ENCODE peak calls at places on chromosomes 3 and 15, in eight cellular contexts. O is GM23248, P is renal cortical epithelial cell, L is sciatic nerve, M is neural progenitor cell, Y is hepatic stellate cell, A is NCI-H510A, U is A549. Z is an unnamed sample.

GRCh38 chr3:129383292-129383860 is 45.1 kb downstream of the EFCAB12 start:
- DNase-seq in O (peak), P (peak), L (peak), M (peak), Y (peak), A (peak), U (peak), Z (peak)

GRCh38 chr3:98733778-98734281 is 29.3 kb upstream of the ST3GAL6 start:
- DNase-seq in O (no peak), P (no peak), L (no peak), M (peak), Y (peak), A (no peak), U (no peak), Z (peak)

GRCh38 chr3:52532517-52532837 is 1.2 kb downstream of the NT5DC2 start:
- DNase-seq in O (peak), P (no peak), L (no peak), M (peak), Y (peak), A (no peak), U (no peak), Z (peak)

GRCh38 chr3:113914646-113915045 is 33.2 kb upstream of the ZDHHC23 start:
- DNase-seq in O (peak), P (no peak), L (no peak), M (no peak), Y (peak), A (no peak), U (no peak), Z (no peak)

GRCh38 chr3:121705541-121705940 is 44.0 kb downstream of the GOLGB1 start:
- DNase-seq in O (no peak), P (no peak), L (no peak), M (no peak), Y (no peak), A (no peak), U (no peak), Z (no peak)

GRCh38 chr15:74958320-74958907 is 1.8 kb upstream of the RPP25 start:
- DNase-seq in O (peak), P (peak), L (peak), M (peak), Y (peak), A (no peak), U (peak), Z (no peak)

GRCh38 chr15:68442041-68442440 is 10.1 kb upstream of the ITGA11 start:
- DNase-seq in O (peak), P (no peak), L (no peak), M (no peak), Y (no peak), A (no peak), U (no peak), Z (no peak)

GRCh38 chr3:4856986-4857385 is 122.3 kb upstream of the BHLHE40 start:
- DNase-seq in O (no peak), P (peak), L (no peak), M (no peak), Y (no peak), A (no peak), U (no peak), Z (no peak)

GRCh38 chr15:51076898-51077564 is 17.7 kb downstream of the TNFAIP8L3 start:
- DNase-seq in O (no peak), P (peak), L (peak), M (no peak), Y (no peak), A (no peak), U (no peak), Z (no peak)

GRCh38 chr3:116367761-116368395 is 77.4 kb downstream of the LSAMP start:
- DNase-seq in O (no peak), P (peak), L (no peak), M (no peak), Y (no peak), A (no peak), U (no peak), Z (no peak)

GRCh38 chr3:72336821-72337479 is 511.3 kb downstream of the SHQ1 start:
- DNase-seq in O (peak), P (peak), L (peak), M (peak), Y (peak), A (peak), U (no peak), Z (peak)

GRCh38 chr3:186514296-186515002 is 29.7 kb downstream of the CRYGS start:
- DNase-seq in O (peak), P (no peak), L (no peak), M (no peak), Y (no peak), A (no peak), U (peak), Z (peak)

GRCh38 chr3:165195628-165196576 is at the start of gene SLITRK3:
- DNase-seq in O (no peak), P (no peak), L (no peak), M (peak), Y (no peak), A (no peak), U (no peak), Z (no peak)

Z was measured in KBM-7.